ENCODE peak calls at places on chromosomes 3 and 15, in seven cellular contexts. L is CD8-positive, alpha-beta memory T cell; E is endothelial cell of umbilical vein; K is GM23338; W is WERI-Rb-1; J is pancreas; Z is K562. U is an unnamed sample.

GRCh38 chr3:31253782-31254181 is 278.9 kb upstream of the STT3B start:
- DNase-seq in L (no peak), E (no peak), K (no peak), W (no peak), J (no peak), Z (no peak), U (no peak)

GRCh38 chr3:88031543-88032148 is 27.2 kb downstream of the CGGBP1 start:
- DNase-seq in L (peak; percentile 52), E (peak; percentile 77), K (peak; percentile 2), W (no peak), J (no peak), Z (no peak), U (peak; percentile 47)

GRCh38 chr3:99532246-99532645 is 106.1 kb upstream of the COL8A1 start:
- DNase-seq in L (no peak), E (peak; percentile 88), K (peak; percentile 95), W (peak; percentile 74), J (peak; percentile 11), Z (peak; percentile 11), U (peak; percentile 62)

GRCh38 chr3:17605032-17605431 is 137.4 kb downstream of the TBC1D5 start:
- DNase-seq in L (no peak), E (peak; percentile 50), K (no peak), W (no peak), J (no peak), Z (no peak), U (no peak)

GRCh38 chr15:87792250-87793030 is 464.1 kb downstream of the NTRK3 start:
- DNase-seq in L (no peak), E (no peak), K (no peak), W (no peak), J (no peak), Z (no peak), U (no peak)

GRCh38 chr3:126983653-126984390 is 907 bp downstream of the PLXNA1 start:
- DNase-seq in L (no peak), E (no peak), K (peak; percentile 87), W (peak; percentile 55), J (peak; percentile 46), Z (peak; percentile 63), U (peak; percentile 56)

GRCh38 chr15:57356636-57357035 is 19.7 kb upstream of the CGNL1 start:
- DNase-seq in L (no peak), E (peak; percentile 22), K (peak; percentile 80), W (no peak), J (no peak), Z (no peak), U (peak; percentile 87)

GRCh38 chr3:146269271-146269670 is 18.4 kb upstream of the PLSCR4 start:
- DNase-seq in L (no peak), E (no peak), K (no peak), W (no peak), J (no peak), Z (no peak), U (no peak)

GRCh38 chr3:13626915-13627460 is 78.1 kb downstream of the FBLN2 start:
- DNase-seq in L (no peak), E (no peak), K (no peak), W (no peak), J (no peak), Z (no peak), U (no peak)

GRCh38 chr3:77373619-77374018 is 333.7 kb downstream of the ROBO2 start:
- DNase-seq in L (no peak), E (no peak), K (peak; percentile 24), W (no peak), J (no peak), Z (no peak), U (no peak)

GRCh38 chr15:65525622-65526021 is 4.6 kb upstream of the HACD3 start:
- DNase-seq in L (no peak), E (peak; percentile 59), K (no peak), W (no peak), J (no peak), Z (no peak), U (peak; percentile 82)

GRCh38 chr3:50194903-50195500 is 3.6 kb downstream of the GNAT1 start:
- DNase-seq in L (no peak), E (no peak), K (peak; percentile 83), W (peak; percentile 15), J (peak; percentile 40), Z (peak; percentile 84), U (peak; percentile 23)

GRCh38 chr3:134373942-134374790 is at the start of gene AMOTL2:
- DNase-seq in L (no peak), E (peak; percentile 93), K (peak; percentile 99), W (peak; percentile 91), J (peak; percentile 85), Z (peak; percentile 69), U (peak; percentile 96)

GRCh38 chr3:56879453-56880224 is 77.9 kb upstream of the ARHGEF3 start:
- DNase-seq in L (no peak), E (peak; percentile 48), K (no peak), W (no peak), J (no peak), Z (no peak), U (no peak)

GRCh38 chr3:43996379-43997301 is 245.0 kb upstream of the TOPAZ1 start:
- DNase-seq in L (no peak), E (peak; percentile 8), K (peak; percentile 76), W (peak; percentile 58), J (peak; percentile 20), Z (no peak), U (no peak)

GRCh38 chr3:31762888-31763351 is 218.1 kb downstream of the OSBPL10 start:
- DNase-seq in L (no peak), E (no peak), K (no peak), W (no peak), J (no peak), Z (no peak), U (no peak)

GRCh38 chr3:134486577-134487041 is 752 bp downstream of the CEP63 start:
- DNase-seq in L (peak; percentile 45), E (peak; percentile 47), K (peak; percentile 42), W (no peak), J (no peak), Z (no peak), U (no peak)

GRCh38 chr3:69724722-69725435 is 14.4 kb upstream of the MITF start:
- DNase-seq in L (no peak), E (no peak), K (peak; percentile 12), W (peak; percentile 16), J (no peak), Z (peak; percentile 80), U (no peak)

GRCh38 chr3:30319713-30320112 is 286.7 kb upstream of the TGFBR2 start:
- DNase-seq in L (peak; percentile 43), E (peak; percentile 60), K (peak; percentile 70), W (peak; percentile 58), J (peak; percentile 56), Z (no peak), U (peak; percentile 32)

GRCh38 chr15:69424748-69425413 is 10.7 kb downstream of the KIF23 start:
- DNase-seq in L (no peak), E (no peak), K (no peak), W (no peak), J (no peak), Z (no peak), U (no peak)

GRCh38 chr15:69421498-69421897 is 7.3 kb downstream of the KIF23 start:
- DNase-seq in L (no peak), E (no peak), K (no peak), W (no peak), J (no peak), Z (no peak), U (no peak)

GRCh38 chr15:69422336-69422895 is 8.3 kb downstream of the KIF23 start:
- DNase-seq in L (no peak), E (no peak), K (no peak), W (no peak), J (no peak), Z (no peak), U (no peak)

DNA sequence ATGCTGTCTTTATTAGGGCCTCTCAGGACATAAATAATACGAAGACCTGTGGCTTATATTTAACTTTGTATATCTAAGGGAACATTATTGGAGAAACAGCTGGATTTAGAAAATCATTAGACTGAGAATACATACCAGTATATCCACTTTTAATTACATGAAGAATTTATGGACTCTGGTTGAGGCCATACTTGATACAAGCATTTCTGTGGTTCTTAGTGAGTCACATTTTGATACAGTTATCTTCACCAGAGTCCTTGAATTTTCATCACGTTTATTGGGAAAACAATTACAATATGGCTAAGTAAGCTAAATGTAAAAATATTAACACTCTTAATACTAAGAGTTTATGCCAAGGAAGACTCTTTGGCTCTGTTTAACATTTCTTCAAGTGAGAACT is 9.9 kb downstream of the KIF23 start:
- DNase-seq in L (no peak), E (no peak), K (no peak), W (no peak), J (no peak), Z (no peak), U (no peak)
- H3K36me3 ChIP-seq in L (no peaks in the 10 kb centered on the region), E (peaks cover 20% of the 10 kb centered on the region), K (peaks cover 90% of the 10 kb centered on the region), W (peaks cover 97% of the 10 kb centered on the region), J (no peaks in the 10 kb centered on the region), Z (peaks cover 95% of the 10 kb centered on the region), U (peaks cover 98% of the 10 kb centered on the region)

GRCh38 chr3:10304905-10305304 is 12.2 kb upstream of the GHRL start:
- DNase-seq in L (no peak), E (no peak), K (no peak), W (no peak), J (no peak), Z (peak; percentile 43), U (no peak)
- H3K36me3 ChIP-seq in L (peaks cover 55% of the 10 kb centered on the region), E (peaks cover 44% of the 10 kb centered on the region), K (peaks cover 55% of the 10 kb centered on the region), W (peaks cover 79% of the 10 kb centered on the region), J (peaks cover 90% of the 10 kb centered on the region), Z (peaks cover 94% of the 10 kb centered on the region), U (peaks cover 94% of the 10 kb centered on the region)

GRCh38 chr15:42264790-42265189 is 8.2 kb upstream of the GANC start:
- DNase-seq in L (no peak), E (peak; percentile 11), K (no peak), W (no peak), J (no peak), Z (no peak), U (peak; percentile 46)
- H3K36me3 ChIP-seq in L (peaks cover 39% of the 10 kb centered on the region), E (peaks cover 18% of the 10 kb centered on the region), K (peaks cover 61% of the 10 kb centered on the region), W (peaks cover 79% of the 10 kb centered on the region), J (peaks cover 48% of the 10 kb centered on the region), Z (peaks cover 85% of the 10 kb centered on the region), U (peaks cover 54% of the 10 kb centered on the region)

GRCh38 chr15:73336756-73337155 is 32.0 kb downstream of the HCN4 start:
- DNase-seq in L (no peak), E (no peak), K (no peak), W (no peak), J (no peak), Z (no peak), U (no peak)
- H3K36me3 ChIP-seq in L (no peaks in the 10 kb centered on the region), E (no peaks in the 10 kb centered on the region), K (no peaks in the 10 kb centered on the region), W (no peaks in the 10 kb centered on the region), J (no peaks in the 10 kb centered on the region), Z (no peaks in the 10 kb centered on the region), U (no peaks in the 10 kb centered on the region)

GRCh38 chr15:98903377-98904018 is 104.1 kb downstream of the PGPEP1L start:
- DNase-seq in L (no peak), E (peak; percentile 44), K (no peak), W (no peak), J (no peak), Z (no peak), U (no peak)
- H3K36me3 ChIP-seq in L (peaks cover 2% of the 10 kb centered on the region), E (no peaks in the 10 kb centered on the region), K (peaks cover 4% of the 10 kb centered on the region), W (peaks cover 5% of the 10 kb centered on the region), J (peaks cover 6% of the 10 kb centered on the region), Z (no peaks in the 10 kb centered on the region), U (no peaks in the 10 kb centered on the region)

GRCh38 chr3:197430961-197431910 is 124.5 kb downstream of the BDH1 start:
- DNase-seq in L (no peak), E (peak; percentile 27), K (no peak), W (no peak), J (no peak), Z (no peak), U (no peak)
- H3K36me3 ChIP-seq in L (no peaks in the 10 kb centered on the region), E (no peaks in the 10 kb centered on the region), K (no peaks in the 10 kb centered on the region), W (no peaks in the 10 kb centered on the region), J (no peaks in the 10 kb centered on the region), Z (no peaks in the 10 kb centered on the region), U (no peaks in the 10 kb centered on the region)

U was measured in HAP-1.